ENCODE peak calls at places on chromosomes 16 and 17, in ten cellular contexts. K, Z, R, Y, J, P, E, X, U and T are unnamed samples.

GRCh38 chr16:89037261-89038152 is 56.1 kb upstream of the ACSF3 start:
- DNase-seq in Y (peak), Z (no peak), P (peak), E (peak), K (no peak), R (peak), J (peak), X (no peak), U (peak), T (no peak)

GRCh38 chr16:89529097-89529496 is 20.9 kb downstream of the SPG7 start:
- DNase-seq in J (no peak), X (no peak), R (no peak), P (no peak), Y (no peak), E (no peak), K (no peak), U (no peak), Z (no peak), T (no peak)

GRCh38 chr17:38798614-38799500 is 499 bp downstream of the PIP4K2B start:
- DNase-seq in R (peak), Z (peak), E (peak), P (peak), J (peak), Y (peak), U (no peak), X (no peak), K (no peak), T (peak)

GRCh38 chr17:35185849-35186248 is 8.3 kb downstream of the SLC35G3 start:
- DNase-seq in E (no peak), R (no peak), Y (no peak), U (no peak), X (no peak), P (no peak), Z (no peak), K (no peak), J (no peak), T (no peak)

GRCh38 chr17:77958716-77959215 is 263 bp downstream of the TNRC6C start:
- DNase-seq in U (no peak), Z (no peak), E (no peak), Y (no peak), X (no peak), P (no peak), K (no peak), R (no peak), J (no peak), T (no peak)

GRCh38 chr16:88971371-88972097 is 5.5 kb downstream of the CBFA2T3 start:
- DNase-seq in K (no peak), Z (no peak), J (no peak), Y (peak), P (no peak), E (no peak), X (no peak), R (no peak), U (no peak), T (no peak)

GRCh38 chr17:15194859-15195277 is 70.3 kb downstream of the PMP22 start:
- DNase-seq in K (no peak), J (no peak), Y (no peak), U (no peak), P (no peak), Z (no peak), R (no peak), E (no peak), X (no peak), T (no peak)

GRCh38 chr16:7270006-7270405 is 62.6 kb upstream of the RBFOX1 start:
- DNase-seq in R (no peak), Y (no peak), J (no peak), P (no peak), E (peak), U (no peak), Z (no peak), K (no peak), X (no peak), T (no peak)

GRCh38 chr17:9116861-9117568 is 95.7 kb downstream of the NTN1 start:
- DNase-seq in J (no peak), R (no peak), Z (no peak), E (no peak), X (no peak), U (no peak), Y (no peak), P (no peak), K (no peak), T (no peak)

GRCh38 chr17:80789356-80789902 is 202.2 kb upstream of the CHMP6 start:
- DNase-seq in E (no peak), J (peak), Y (no peak), Z (no peak), R (peak), P (peak), U (no peak), K (peak), X (peak), T (no peak)

GRCh38 chr17:48153711-48154642 is 46.4 kb downstream of the SNX11 start:
- DNase-seq in E (peak), P (peak), Z (no peak), K (peak), Y (peak), U (no peak), J (peak), X (no peak), R (no peak), T (no peak)

GRCh38 chr17:80659651-80660050 is 115.0 kb downstream of the RPTOR start:
- DNase-seq in X (no peak), R (no peak), P (no peak), K (no peak), Z (no peak), U (no peak), J (no peak), Y (no peak), E (no peak), T (no peak)

GRCh38 chr17:34542700-34543336 is 36.6 kb upstream of the TMEM132E start:
- DNase-seq in E (peak), Y (peak), Z (peak), K (no peak), J (peak), R (peak), P (peak), X (no peak), U (no peak), T (peak)

GRCh38 chr17:82118178-82118814 is 20.3 kb upstream of the FASN start:
- DNase-seq in K (no peak), P (no peak), X (no peak), E (no peak), R (no peak), U (no peak), Y (no peak), J (no peak), Z (no peak), T (no peak)
- H3K4me3 ChIP-seq in K (no peak), P (no peak), X (no peak), E (no peak), R (no peak), U (no peak), Y (no peak), J (no peak), Z (no peak), T (no peak)

DNA sequence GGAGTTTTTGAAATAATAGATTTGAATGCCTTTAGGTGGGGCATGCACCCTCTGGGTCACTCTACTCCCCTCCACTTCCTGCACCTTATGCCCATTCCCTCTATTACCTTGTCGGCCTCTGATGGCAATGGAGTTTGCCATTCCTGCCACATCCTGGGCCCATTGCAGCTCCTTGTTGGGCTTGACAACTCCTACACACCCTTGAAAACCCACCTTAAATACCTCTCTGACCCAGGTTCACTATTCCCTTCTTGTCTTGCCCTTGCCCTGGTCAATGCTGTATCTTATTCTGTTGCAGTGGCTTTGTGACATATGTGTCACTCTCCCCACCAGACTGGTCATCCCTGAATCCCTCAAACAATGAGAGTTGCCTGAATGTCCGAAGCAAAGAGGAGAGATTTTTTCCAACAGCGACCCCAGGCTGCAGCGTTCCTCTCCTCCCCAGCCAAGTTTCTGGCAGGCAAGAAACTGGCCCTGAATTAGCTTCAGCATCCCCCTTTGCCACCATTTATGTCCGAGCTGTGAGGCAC is 2.4 kb downstream of the CCR7 start:
- DNase-seq in K (no peak), E (no peak), X (no peak), J (no peak), Z (no peak), P (no peak), U (no peak), R (no peak), Y (no peak), T (no peak)
- H3K4me3 ChIP-seq in K (no peak), E (no peak), X (no peak), J (no peak), Z (peak), P (no peak), U (no peak), R (no peak), Y (no peak), T (no peak)

GRCh38 chr17:5097101-5097834 is 14.4 kb downstream of the ZNF232 start:
- DNase-seq in Z (peak), X (peak), R (peak), Y (peak), P (no peak), U (peak), K (no peak), E (peak), J (no peak), T (no peak)
- H3K4me3 ChIP-seq in Z (peak), X (peak), R (peak), Y (no peak), P (no peak), U (peak), K (no peak), E (peak), J (no peak), T (no peak)

DNA sequence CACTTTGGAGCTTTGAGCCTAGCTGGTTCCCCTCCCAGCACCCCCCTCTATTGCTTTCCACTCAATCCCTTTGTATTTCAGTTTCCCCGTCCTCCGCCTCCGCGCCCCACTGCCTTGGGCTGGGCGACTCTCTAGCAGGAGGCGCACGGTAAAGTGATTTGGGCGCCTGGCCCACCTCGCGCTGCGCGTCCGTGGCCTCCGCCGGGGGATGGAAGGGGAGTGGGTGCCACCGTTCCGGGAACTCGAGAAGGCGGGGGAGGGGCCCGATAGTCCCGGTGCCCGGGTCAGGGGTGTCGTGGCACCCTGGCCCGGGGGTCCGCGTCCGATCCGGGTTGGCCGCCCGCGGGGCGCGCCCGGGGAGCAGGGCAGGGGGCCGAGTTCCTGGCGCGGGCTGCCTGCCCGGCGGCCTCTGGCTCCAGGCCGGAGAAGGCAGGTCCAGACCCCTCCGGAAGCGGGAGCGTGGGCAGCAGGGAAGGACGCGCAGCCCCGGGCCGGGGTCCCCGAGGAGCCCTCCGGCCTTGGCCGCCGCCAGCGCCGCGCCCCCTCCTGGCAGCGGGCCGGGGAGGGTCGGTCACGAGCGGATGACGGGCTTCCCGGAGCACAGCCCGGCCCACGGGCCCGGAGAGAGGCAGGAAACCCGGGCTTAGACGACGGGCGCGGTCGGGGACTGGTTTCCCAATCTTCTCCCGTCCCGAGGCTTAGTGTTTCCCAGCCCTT is 15.8 kb downstream of the MEOX1 start:
- DNase-seq in J (peak), Y (peak), E (no peak), P (no peak), R (peak), U (peak), X (peak), K (no peak), Z (no peak), T (no peak)
- H3K4me3 ChIP-seq in J (peak), Y (no peak), E (peak), P (peak), R (peak), U (peak), X (peak), K (peak), Z (no peak), T (no peak)